ENCODE peak calls at places on chromosome 1, in nine cellular contexts. K is neural progenitor cell, F is body of pancreas, D is endodermal cell, J is hepatocyte, O is colonic mucosa, I is fibroblast of mammary gland, N is dorsolateral prefrontal cortex, T is astrocyte of the spinal cord. E is an unnamed sample.

GRCh38 chr1:11337536-11338350 is 64.7 kb downstream of the UBIAD1 start:
- DNase-seq in I (peak; percentile 24), T (peak; percentile 14), N (no peak), J (peak; percentile 67), D (peak; percentile 92), F (peak; percentile 27), O (peak; percentile 50), K (peak; percentile 81), E (peak; percentile 22)

GRCh38 chr1:50705041-50705440 is 255.0 kb downstream of the FAF1 start:
- DNase-seq in N (no peak), K (no peak), T (no peak), J (no peak), D (no peak), I (no peak), O (no peak), F (no peak), E (no peak)

GRCh38 chr1:31760422-31760900 is 3.7 kb downstream of the ADGRB2 start:
- DNase-seq in K (peak; percentile 67), T (no peak), N (no peak), O (no peak), I (no peak), J (peak; percentile 64), F (no peak), D (peak; percentile 84), E (no peak)

GRCh38 chr1:84122780-84123382 is 21.2 kb upstream of the PRKACB start:
- DNase-seq in I (peak; percentile 67), D (peak; percentile 75), K (peak; percentile 56), N (peak; percentile 51), O (peak; percentile 64), J (peak; percentile 68), F (peak; percentile 59), T (peak; percentile 69), E (peak; percentile 60)

GRCh38 chr1:34852677-34853217 is 6.8 kb downstream of the SMIM12 start:
- DNase-seq in I (peak; percentile 96), T (peak; percentile 93), N (peak; percentile 91), O (peak; percentile 93), J (peak; percentile 95), F (peak; percentile 95), K (peak; percentile 95), D (peak; percentile 99), E (peak; percentile 93)

GRCh38 chr1:228515200-228515834 is 28.1 kb downstream of the RNF187 start:
- DNase-seq in D (peak; percentile 77), F (no peak), J (peak; percentile 46), I (peak; percentile 60), O (no peak), T (peak; percentile 44), K (peak; percentile 57), N (no peak), E (peak; percentile 68)

GRCh38 chr1:176177764-176178163 is 29.3 kb downstream of the COP1 start:
- DNase-seq in F (no peak), J (no peak), O (no peak), I (no peak), N (no peak), D (no peak), K (no peak), T (no peak), E (no peak)

GRCh38 chr1:248697907-248698306 is 4.7 kb downstream of the OR14I1 start:
- DNase-seq in D (no peak), T (no peak), F (no peak), J (no peak), O (no peak), I (no peak), N (no peak), K (no peak), E (no peak)

GRCh38 chr1:237281481-237281880 is 239.5 kb downstream of the RYR2 start:
- DNase-seq in T (no peak), N (no peak), F (no peak), I (no peak), J (no peak), O (no peak), D (no peak), K (peak; percentile 59), E (no peak)

GRCh38 chr1:33763406-33763805 is 100.5 kb upstream of the HMGB4 start:
- DNase-seq in O (no peak), T (peak; percentile 39), K (no peak), D (peak; percentile 38), J (no peak), F (no peak), N (no peak), I (peak; percentile 83), E (no peak)

GRCh38 chr1:245960171-245960570 is 546.9 kb downstream of the SMYD3 start:
- DNase-seq in N (no peak), O (no peak), T (no peak), I (no peak), J (no peak), F (no peak), K (no peak), D (no peak), E (no peak)

GRCh38 chr1:169588785-169589485 is 2.7 kb upstream of the F5 start:
- DNase-seq in F (no peak), I (no peak), N (no peak), J (no peak), O (no peak), T (no peak), D (no peak), K (no peak), E (no peak)

GRCh38 chr1:30757976-30758688 is 558 bp upstream of the LAPTM5 start:
- DNase-seq in F (no peak), O (no peak), T (no peak), K (no peak), I (no peak), J (no peak), D (no peak), N (no peak), E (no peak)

GRCh38 chr1:30758785-30759380 is 1.3 kb upstream of the LAPTM5 start:
- DNase-seq in F (no peak), K (no peak), N (no peak), I (peak; percentile 36), O (no peak), T (no peak), D (peak; percentile 72), J (no peak), E (no peak)

GRCh38 chr1:30756545-30757195 is 904 bp downstream of the LAPTM5 start:
- DNase-seq in T (peak; percentile 90), I (peak; percentile 88), O (peak; percentile 47), J (no peak), F (no peak), D (no peak), N (no peak), K (no peak), E (peak; percentile 86)

GRCh38 chr1:30756206-30756544 is 1.4 kb downstream of the LAPTM5 start:
- DNase-seq in T (no peak), I (no peak), D (no peak), O (no peak), F (no peak), J (no peak), N (no peak), K (no peak), E (no peak)

GRCh38 chr1:30757196-30757949 is at the start of gene LAPTM5:
- DNase-seq in T (peak; percentile 23), K (no peak), F (peak; percentile 18), D (no peak), I (peak; percentile 68), N (no peak), O (peak; percentile 64), J (no peak), E (peak; percentile 41)
- H3K4me3 ChIP-seq in T (no peak within 1 kb of the TSS), K (no peak within 1 kb of the TSS), F (no peak within 1 kb of the TSS), D (no peak within 1 kb of the TSS), I (no peak within 1 kb of the TSS), N (peak within 1 kb of the TSS; percentile 43), O (peak within 1 kb of the TSS; percentile 23), J (no peak within 1 kb of the TSS), E (no peak within 1 kb of the TSS)

GRCh38 chr1:76868154-76868882 is 1.0 kb downstream of the ST6GALNAC5 start:
- DNase-seq in O (no peak), I (peak; percentile 15), J (peak; percentile 56), F (peak; percentile 12), K (peak; percentile 90), T (peak; percentile 43), D (peak; percentile 88), N (peak; percentile 70), E (peak; percentile 39)
- TF ChIP-seq CTCF in O (no peak), I (no peak), J (peak; percentile 45), F (no peak), K (peak; percentile 52), T (peak; percentile 36), D (peak; percentile 72), N (no peak), E (peak; percentile 8)

GRCh38 chr1:52857443-52857842 is 14.9 kb downstream of the ZYG11A start:
- DNase-seq in J (no peak), T (no peak), N (no peak), I (no peak), D (no peak), F (no peak), K (no peak), O (no peak), E (peak; percentile 19)

GRCh38 chr1:52867060-52867845 is 24.7 kb downstream of the ZYG11A start:
- DNase-seq in I (no peak), O (peak; percentile 21), D (no peak), F (no peak), N (no peak), K (no peak), T (no peak), J (peak; percentile 42), E (peak; percentile 4)

GRCh38 chr1:52862666-52863458 is 20.3 kb downstream of the ZYG11A start:
- DNase-seq in J (no peak), F (no peak), I (no peak), D (no peak), N (no peak), T (no peak), K (no peak), O (no peak), E (no peak)
- H3K4me3 ChIP-seq in J (no peak overlapping the region), F (no peak overlapping the region), I (no peak overlapping the region), D (no peak overlapping the region), N (no peak overlapping the region), T (no peak overlapping the region), K (no peak overlapping the region), O (no peak overlapping the region), E (no peak overlapping the region)

GRCh38 chr1:3349161-3349967 is 105.1 kb upstream of the ARHGEF16 start:
- DNase-seq in F (peak; percentile 22), I (no peak), D (peak; percentile 70), T (peak; percentile 20), K (peak; percentile 71), N (no peak), O (no peak), J (peak; percentile 77), E (peak; percentile 23)
- TF ChIP-seq CTCF in F (no peak), I (peak; percentile 5), D (peak; percentile 55), T (peak; percentile 49), K (peak; percentile 46), N (no peak), O (no peak), J (peak; percentile 41), E (peak; percentile 7)

DNA sequence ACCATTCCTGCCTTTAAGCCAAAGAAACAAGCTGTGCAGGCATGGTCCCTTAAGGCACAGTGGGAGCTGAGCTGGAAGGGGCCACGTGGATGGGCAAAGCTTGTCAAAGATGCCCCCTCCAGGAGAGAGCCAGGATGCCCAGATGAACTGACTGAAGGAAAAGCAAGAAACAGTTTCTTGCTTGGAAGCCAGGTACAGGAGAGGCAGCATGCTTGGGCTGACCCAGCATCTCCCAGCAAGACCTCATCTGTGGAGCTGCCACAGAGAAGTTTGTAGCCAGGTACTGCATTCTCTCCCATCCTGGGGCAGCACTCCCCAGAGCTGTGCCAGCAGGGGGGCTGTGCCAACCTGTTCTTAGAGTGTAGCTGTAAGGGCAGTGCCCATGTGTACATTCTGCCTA is 1.3 kb upstream of the SLC50A1 start:
- DNase-seq in T (no peak), F (no peak), N (no peak), K (no peak), J (no peak), O (no peak), I (no peak), D (no peak), E (no peak)
- H3K4me3 ChIP-seq in T (no peak overlapping the region), F (no peak overlapping the region), N (peak overlapping the region; percentile 80), K (peak overlapping the region; percentile 66), J (no peak overlapping the region), O (peak overlapping the region; percentile 45), I (no peak overlapping the region), D (peak overlapping the region; percentile 99), E (no peak overlapping the region)

GRCh38 chr1:208329291-208329690 is 85.1 kb upstream of the PLXNA2 start:
- DNase-seq in N (no peak), K (no peak), F (no peak), I (no peak), D (no peak), O (no peak), T (no peak), J (no peak), E (no peak)
- TF ChIP-seq CTCF in N (no peak), K (no peak), F (no peak), I (no peak), D (no peak), O (no peak), T (no peak), J (no peak), E (no peak)